ENCODE peak calls at places on chromosomes 12 and 14, in nine cellular contexts. X is left lung, D is right lobe of liver, C is dorsolateral prefrontal cortex, Y is DND-41, J is left ventricle myocardium inferior, R is astrocyte, H is SK-N-SH, V is IMR-90. E is an unnamed sample.

GRCh38 chr14:90397401-90398314 is 829 bp downstream of the CALM1 start:
- DNase-seq in X (peak), D (peak), J (peak), H (peak), V (peak), Y (peak), R (no peak), C (peak), E (peak)

GRCh38 chr14:102829106-102829505 is 51.9 kb downstream of the TRAF3 start:
- DNase-seq in D (no peak), X (no peak), R (no peak), Y (no peak), C (no peak), J (no peak), H (no peak), V (peak), E (no peak)

GRCh38 chr14:80047761-80048160 is 163.5 kb downstream of the DIO2 start:
- DNase-seq in X (no peak), R (no peak), Y (no peak), H (no peak), V (no peak), C (no peak), D (no peak), J (no peak), E (no peak)

GRCh38 chr12:95815635-95816212 is 25.2 kb upstream of the NTN4 start:
- DNase-seq in H (peak), R (peak), J (no peak), C (no peak), Y (no peak), X (no peak), V (peak), D (no peak), E (peak)

GRCh38 chr14:64801046-64801445 is 78.7 kb downstream of the SPTB start:
- DNase-seq in R (no peak), V (no peak), C (no peak), D (no peak), Y (no peak), J (no peak), X (no peak), H (no peak), E (no peak)

GRCh38 chr14:58788655-58789054 is 150.9 kb downstream of the DACT1 start:
- DNase-seq in J (no peak), X (no peak), D (no peak), C (no peak), R (no peak), V (no peak), Y (no peak), H (no peak), E (no peak)

GRCh38 chr12:3491938-3492867 is 1.2 kb downstream of the PRMT8 start:
- DNase-seq in J (peak), V (peak), Y (peak), H (peak), R (peak), C (peak), X (peak), D (no peak), E (peak)

GRCh38 chr12:15563683-15564082 is 225.5 kb downstream of the EPS8 start:
- DNase-seq in X (no peak), Y (peak), C (no peak), J (no peak), R (peak), D (no peak), H (no peak), V (peak), E (peak)

GRCh38 chr14:104294983-104295680 is 156.7 kb downstream of the KIF26A start:
- DNase-seq in J (peak), C (peak), V (no peak), R (no peak), H (no peak), Y (no peak), X (peak), D (peak), E (no peak)

GRCh38 chr12:2195085-2195484 is 142.3 kb downstream of the CACNA1C start:
- DNase-seq in J (no peak), R (no peak), V (no peak), H (no peak), D (no peak), C (no peak), Y (no peak), X (no peak), E (no peak)

GRCh38 chr12:79615596-79616560 is 74.9 kb downstream of the PAWR start:
- DNase-seq in D (no peak), R (no peak), C (no peak), Y (no peak), X (peak), J (no peak), V (no peak), H (no peak), E (no peak)

GRCh38 chr14:54704768-54705167 is 137.8 kb downstream of the SAMD4A start:
- DNase-seq in X (no peak), H (no peak), J (no peak), V (no peak), Y (no peak), R (no peak), C (no peak), D (peak), E (no peak)

GRCh38 chr14:64195194-64195593 is 99.0 kb downstream of the ESR2 start:
- DNase-seq in D (no peak), X (no peak), R (no peak), H (no peak), C (no peak), J (no peak), Y (no peak), V (peak), E (peak)

GRCh38 chr12:110079477-110080400 is 31.4 kb upstream of the C12orf76 start:
- DNase-seq in R (no peak), H (no peak), V (peak), D (no peak), X (peak), J (peak), C (peak), Y (peak), E (peak)

GRCh38 chr12:73935817-73936216 is 601.8 kb upstream of the ATXN7L3B start:
- DNase-seq in Y (no peak), J (no peak), X (no peak), V (no peak), H (no peak), C (no peak), D (no peak), R (no peak), E (no peak)

GRCh38 chr12:79549531-79550271 is 141.1 kb downstream of the PAWR start:
- DNase-seq in R (peak), D (no peak), Y (no peak), J (no peak), H (no peak), C (no peak), X (no peak), V (peak), E (no peak)

GRCh38 chr14:100421756-100422470 is 98.8 kb downstream of the SLC25A47 start:
- DNase-seq in H (peak), D (no peak), R (no peak), X (no peak), J (no peak), V (no peak), C (no peak), Y (peak), E (no peak)

GRCh38 chr12:25332143-25332542 is 81.4 kb upstream of the KRAS start:
- DNase-seq in J (no peak), Y (no peak), H (no peak), V (no peak), R (no peak), D (no peak), X (no peak), C (no peak), E (no peak)

GRCh38 chr14:66992776-66993175 is 196.5 kb upstream of the GARIN2 start:
- DNase-seq in V (no peak), X (no peak), C (no peak), Y (no peak), R (no peak), D (no peak), H (no peak), J (no peak), E (no peak)

GRCh38 chr14:37466623-37467088 is 128.4 kb downstream of the FOXA1 start:
- DNase-seq in V (no peak), J (no peak), Y (no peak), D (no peak), H (no peak), X (no peak), C (no peak), R (no peak), E (no peak)

GRCh38 chr12:68623984-68624383 is 13.3 kb downstream of the RAP1B start:
- DNase-seq in C (no peak), J (no peak), R (peak), H (no peak), V (peak), X (no peak), D (no peak), Y (no peak), E (no peak)

GRCh38 chr12:14995583-14996425 is 23.0 kb downstream of the PDE6H start:
- DNase-seq in R (peak), H (peak), X (no peak), Y (no peak), C (no peak), J (no peak), D (no peak), V (peak), E (peak)

GRCh38 chr14:92568621-92569479 is 55.3 kb downstream of the RIN3 start:
- DNase-seq in C (no peak), X (peak), D (no peak), V (no peak), J (peak), H (peak), Y (no peak), R (no peak), E (no peak)

GRCh38 chr12:60197589-60197988 is 601.8 kb downstream of the SLC16A7 start:
- DNase-seq in X (no peak), C (no peak), D (no peak), Y (no peak), H (no peak), R (peak), V (peak), J (no peak), E (no peak)

GRCh38 chr12:5039815-5040214 is 3.9 kb upstream of the KCNA5 start:
- DNase-seq in J (no peak), D (no peak), R (no peak), Y (no peak), C (no peak), X (no peak), V (no peak), H (no peak), E (no peak)

GRCh38 chr12:93591137-93591868 is 18.8 kb downstream of the SOCS2 start:
- DNase-seq in R (peak), H (peak), J (peak), Y (peak), D (peak), X (peak), V (peak), C (peak), E (peak)
- H3K27ac ChIP-seq in R (peak), H (peak), J (peak), Y (peak), D (peak), X (peak), V (peak), C (peak), E (no peak)

GRCh38 chr12:54054442-54055332 is 1.1 kb downstream of the HOXC4 start:
- DNase-seq in D (no peak), X (no peak), V (no peak), Y (no peak), J (no peak), R (no peak), C (no peak), H (peak), E (no peak)

GRCh38 chr12:54053625-54054441 is at the start of gene HOXC4:
- DNase-seq in J (no peak), Y (no peak), V (peak), R (peak), X (no peak), C (no peak), H (peak), D (no peak), E (no peak)

GRCh38 chr12:54052745-54053624 is 650 bp upstream of the HOXC4 start:
- DNase-seq in J (no peak), X (no peak), H (peak), V (no peak), Y (peak), R (no peak), C (no peak), D (no peak), E (no peak)

GRCh38 chr12:54056110-54056509 is 2.5 kb downstream of the HOXC4 start:
- DNase-seq in H (no peak), Y (no peak), V (no peak), J (no peak), C (no peak), X (no peak), D (no peak), R (no peak), E (no peak)

DNA sequence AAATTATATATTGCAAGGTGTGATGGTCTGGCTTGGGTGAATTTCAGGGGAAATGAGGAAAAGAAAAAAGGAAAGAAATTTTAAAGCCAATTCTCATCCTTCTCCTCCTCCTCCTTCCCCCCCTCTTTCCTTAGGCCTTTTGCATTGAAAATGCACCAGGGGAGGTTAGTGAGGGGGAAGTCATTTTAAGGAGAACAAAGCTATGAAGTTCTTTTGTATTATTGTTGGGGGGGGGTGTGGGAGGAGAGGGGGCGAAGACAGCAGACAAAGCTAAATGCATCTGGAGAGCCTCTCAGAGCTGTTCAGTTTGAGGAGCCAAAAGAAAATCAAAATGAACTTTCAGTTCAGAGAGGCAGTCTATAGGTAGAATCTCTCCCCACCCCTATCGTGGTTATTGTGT is 1.9 kb downstream of the HOXC4 start:
- DNase-seq in C (no peak), D (no peak), R (no peak), H (no peak), J (no peak), V (no peak), Y (no peak), X (no peak), E (no peak)
- H3K4me3 ChIP-seq in C (no peak), D (no peak), R (no peak), H (peak), J (no peak), V (no peak), Y (no peak), X (no peak), E (no peak)

DNA sequence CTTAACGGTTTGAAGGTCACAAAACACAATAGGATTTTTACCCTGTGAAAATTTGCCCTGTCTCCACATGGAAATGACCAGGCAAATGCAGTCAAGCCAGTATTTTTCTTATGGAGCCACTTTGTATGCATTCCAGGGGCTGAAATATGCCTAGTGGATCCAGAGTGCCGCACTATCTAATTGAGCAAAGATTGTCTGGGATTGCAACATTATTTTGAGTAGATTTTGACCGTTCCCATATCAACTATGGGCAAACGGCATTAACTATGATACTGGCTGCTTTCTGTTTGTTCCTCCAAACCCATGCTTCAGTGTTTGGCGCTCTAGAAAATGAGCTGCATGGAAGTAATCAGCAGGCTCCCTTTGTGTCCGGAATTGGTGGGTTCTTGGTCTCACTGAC is 223.0 kb downstream of the BTG1 start:
- DNase-seq in R (no peak), C (no peak), D (no peak), Y (no peak), V (peak), H (no peak), J (no peak), X (no peak), E (no peak)
- H3K27ac ChIP-seq in R (no peak), C (no peak), D (no peak), Y (no peak), V (no peak), H (no peak), J (no peak), X (no peak), E (no peak)

GRCh38 chr12:92469837-92470236 is 233.0 kb upstream of the PLEKHG7 start:
- DNase-seq in D (no peak), V (peak), X (no peak), J (peak), R (peak), Y (no peak), H (no peak), C (no peak), E (no peak)
- H3K4me3 ChIP-seq in D (no peak), V (no peak), X (no peak), J (no peak), R (no peak), Y (no peak), H (no peak), C (no peak), E (no peak)

GRCh38 chr14:75649337-75649736 is 11.3 kb downstream of the ERG28 start:
- DNase-seq in V (no peak), C (no peak), R (no peak), H (no peak), J (no peak), Y (no peak), X (no peak), D (no peak), E (no peak)

GRCh38 chr14:75649773-75650172 is 10.9 kb downstream of the ERG28 start:
- DNase-seq in X (no peak), V (no peak), D (no peak), J (no peak), H (no peak), C (no peak), R (no peak), Y (no peak), E (no peak)

GRCh38 chr14:75648066-75648838 is 12.4 kb downstream of the ERG28 start:
- DNase-seq in X (peak), R (peak), V (peak), J (peak), Y (no peak), C (peak), H (no peak), D (peak), E (no peak)

GRCh38 chr14:75646762-75647161 is 13.9 kb downstream of the ERG28 start:
- DNase-seq in Y (no peak), R (no peak), C (no peak), H (no peak), D (peak), J (no peak), V (no peak), X (no peak), E (no peak)

DNA sequence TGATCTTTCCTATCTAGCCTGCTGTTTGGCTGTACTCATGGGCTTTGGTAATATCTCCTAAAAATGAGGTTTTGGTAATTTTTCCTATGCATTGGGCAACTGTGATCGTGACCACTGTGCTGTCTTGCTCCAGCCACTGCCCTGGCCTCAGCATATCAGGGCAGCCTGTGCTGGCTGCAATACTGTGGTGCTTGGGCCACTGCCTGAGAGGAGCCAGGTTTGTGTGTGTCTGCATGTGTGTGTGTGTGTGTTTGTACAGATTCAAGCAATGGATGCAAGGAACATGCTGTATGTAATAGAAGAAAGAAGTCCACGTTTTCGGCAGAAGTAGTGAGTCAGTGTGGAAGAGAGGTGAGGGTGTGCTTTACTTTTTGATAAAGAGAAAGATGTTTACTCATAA is 13.0 kb downstream of the ERG28 start:
- DNase-seq in X (no peak), D (peak), C (no peak), J (no peak), V (peak), H (no peak), R (peak), Y (no peak), E (no peak)
- H3K27ac ChIP-seq in X (peak), D (peak), C (no peak), J (peak), V (peak), H (no peak), R (peak), Y (no peak), E (no peak)

DNA sequence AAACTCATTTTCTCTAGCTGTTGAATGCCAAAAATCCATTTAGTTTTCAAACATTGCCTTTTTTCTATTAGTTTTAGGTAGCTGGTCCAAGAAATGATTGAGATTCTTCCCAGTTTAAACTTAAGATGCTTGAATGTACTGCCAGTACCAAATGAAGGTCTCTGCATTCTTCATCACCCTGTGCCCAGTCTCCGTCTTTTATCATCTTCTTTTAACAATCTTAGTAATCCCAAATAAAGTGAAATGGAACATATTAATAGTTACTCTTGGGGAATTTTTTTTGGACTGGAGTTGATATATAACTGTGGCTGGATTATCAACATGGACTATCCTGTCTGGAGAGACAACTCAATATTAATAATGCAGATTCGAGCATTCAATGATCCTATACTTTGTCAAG is 54.1 kb upstream of the PCED1B start:
- DNase-seq in X (no peak), R (no peak), J (no peak), C (no peak), H (no peak), D (no peak), V (no peak), Y (no peak), E (no peak)
- H3K4me3 ChIP-seq in X (no peak), R (no peak), J (no peak), C (no peak), H (no peak), D (no peak), V (no peak), Y (no peak), E (no peak)

GRCh38 chr14:21023817-21024667 is 819 bp downstream of the NDRG2 start:
- DNase-seq in J (no peak), R (no peak), C (no peak), H (no peak), V (no peak), D (peak), Y (no peak), X (no peak), E (peak)

GRCh38 chr14:21026988-21027315 is 2.1 kb upstream of the NDRG2 start:
- DNase-seq in V (no peak), J (no peak), H (no peak), C (no peak), Y (no peak), R (no peak), X (no peak), D (no peak), E (no peak)

GRCh38 chr14:21024668-21025373 is at the start of gene NDRG2:
- DNase-seq in H (peak), R (no peak), D (peak), C (peak), V (no peak), Y (peak), J (peak), X (peak), E (peak)

GRCh38 chr14:21026251-21026987 is 1.6 kb upstream of the NDRG2 start:
- DNase-seq in Y (no peak), X (no peak), H (no peak), D (no peak), J (no peak), C (peak), V (no peak), R (no peak), E (no peak)

GRCh38 chr14:21025374-21026151 is 702 bp upstream of the NDRG2 start:
- DNase-seq in Y (no peak), H (peak), D (peak), V (no peak), J (peak), R (no peak), X (no peak), C (peak), E (no peak)
- H3K27ac ChIP-seq in Y (peak), H (no peak), D (peak), V (no peak), J (peak), R (no peak), X (peak), C (peak), E (peak)

GRCh38 chr12:91182664-91183455 is at the start of gene DCN:
- DNase-seq in D (no peak), Y (no peak), V (peak), R (peak), H (no peak), X (no peak), C (no peak), J (no peak), E (no peak)
- H3K4me3 ChIP-seq in D (no peak), Y (no peak), V (peak), R (peak), H (peak), X (peak), C (no peak), J (peak), E (no peak)

GRCh38 chr14:21317433-21317832 is 37.5 kb downstream of the RPGRIP1 start:
- DNase-seq in X (no peak), J (no peak), V (no peak), Y (no peak), C (no peak), R (no peak), D (no peak), H (no peak), E (no peak)

GRCh38 chr14:21309956-21310355 is 30.1 kb downstream of the RPGRIP1 start:
- DNase-seq in D (no peak), X (no peak), H (no peak), R (no peak), Y (no peak), C (no peak), V (no peak), J (no peak), E (no peak)

GRCh38 chr14:21309238-21309636 is 29.4 kb downstream of the RPGRIP1 start:
- DNase-seq in D (no peak), J (no peak), X (no peak), V (no peak), H (no peak), R (no peak), Y (no peak), C (no peak), E (no peak)

GRCh38 chr14:21311614-21312013 is 31.7 kb downstream of the RPGRIP1 start:
- DNase-seq in R (no peak), D (no peak), C (no peak), Y (no peak), V (no peak), H (no peak), X (no peak), J (no peak), E (no peak)

GRCh38 chr14:21313512-21313911 is 33.6 kb downstream of the RPGRIP1 start:
- DNase-seq in J (no peak), X (no peak), Y (no peak), H (no peak), C (no peak), R (no peak), D (no peak), V (no peak), E (no peak)
- H3K27ac ChIP-seq in J (no peak), X (no peak), Y (no peak), H (no peak), C (no peak), R (no peak), D (no peak), V (no peak), E (no peak)

E was measured in CD4-positive, alpha-beta memory T cell.